ENCODE peak calls at places on chromosomes 16 and 17, in seven cellular contexts. V, B, M, N, S, U and D are unnamed samples.

GRCh38 chr16:28820016-28820415 is 2.8 kb upstream of the ATXN2L start:
- DNase-seq in S (no peak), U (no peak), N (no peak), M (no peak), B (peak; percentile 61), V (no peak), D (no peak)

GRCh38 chr17:81315885-81316391 is 20.8 kb upstream of the SLC38A10 start:
- DNase-seq in N (no peak), B (no peak), M (no peak), S (no peak), U (no peak), V (no peak), D (peak; percentile 79)

GRCh38 chr17:19573075-19573474 is 39.4 kb downstream of the SLC47A1 start:
- DNase-seq in B (no peak), V (no peak), U (no peak), N (no peak), S (no peak), M (no peak), D (no peak)

GRCh38 chr16:2150418-2151187 is 2.2 kb downstream of the RAB26 start:
- DNase-seq in S (peak; percentile 59), B (no peak), V (peak; percentile 64), U (no peak), M (no peak), N (no peak), D (peak; percentile 64)

GRCh38 chr17:67441052-67441738 is 64.1 kb downstream of the PITPNC1 start:
- DNase-seq in M (peak; percentile 64), U (no peak), N (no peak), V (no peak), B (no peak), S (no peak), D (peak; percentile 44)

GRCh38 chr17:43907425-43907981 is at the start of gene MPP2:
- DNase-seq in M (peak; percentile 55), V (peak; percentile 86), U (peak; percentile 68), B (peak; percentile 92), N (no peak), S (peak; percentile 73), D (peak; percentile 88)

GRCh38 chr16:8678068-8678927 is 3.9 kb downstream of the ABAT start:
- DNase-seq in M (no peak), V (no peak), N (no peak), U (no peak), B (no peak), S (no peak), D (no peak)

GRCh38 chr17:46771601-46772012 is 46.9 kb downstream of the WNT3 start:
- DNase-seq in V (peak; percentile 92), M (no peak), S (peak; percentile 26), U (no peak), B (no peak), N (no peak), D (peak; percentile 92)

GRCh38 chr17:6212766-6213165 is 142.6 kb downstream of the WSCD1 start:
- DNase-seq in V (no peak), U (no peak), S (no peak), B (no peak), N (no peak), M (no peak), D (no peak)

GRCh38 chr17:33335491-33336173 is 42.5 kb upstream of the ASIC2 start:
- DNase-seq in V (no peak), U (no peak), M (no peak), B (no peak), N (no peak), S (no peak), D (no peak)

GRCh38 chr17:35127751-35128514 is 6.5 kb downstream of the FNDC8 start:
- DNase-seq in N (no peak), S (no peak), M (no peak), U (no peak), B (peak; percentile 68), V (no peak), D (no peak)

GRCh38 chr16:24538756-24539294 is 541 bp upstream of the RBBP6 start:
- DNase-seq in U (no peak), N (no peak), B (no peak), S (peak; percentile 67), V (no peak), M (no peak), D (peak; percentile 62)

GRCh38 chr16:52584354-52584840 is 37.5 kb upstream of the TOX3 start:
- DNase-seq in M (no peak), U (no peak), B (no peak), V (no peak), N (no peak), S (no peak), D (no peak)

GRCh38 chr17:59361916-59362810 is 30.7 kb downstream of the YPEL2 start:
- DNase-seq in N (no peak), B (peak; percentile 58), S (no peak), V (no peak), M (peak; percentile 78), U (no peak), D (no peak)

GRCh38 chr17:10135539-10136257 is 62.7 kb downstream of the GAS7 start:
- DNase-seq in B (peak; percentile 89), N (no peak), S (peak; percentile 34), M (no peak), V (no peak), U (no peak), D (no peak)

GRCh38 chr16:11346700-11347319 is 1.6 kb downstream of the RMI2 start:
- DNase-seq in S (no peak), M (no peak), N (no peak), U (no peak), B (no peak), V (no peak), D (no peak)

GRCh38 chr16:11348737-11349598 is 3.7 kb downstream of the RMI2 start:
- DNase-seq in M (no peak), N (no peak), V (no peak), B (no peak), U (no peak), S (no peak), D (no peak)

GRCh38 chr16:11347831-11348230 is 2.6 kb downstream of the RMI2 start:
- DNase-seq in V (no peak), N (no peak), M (no peak), S (no peak), B (no peak), U (no peak), D (no peak)

GRCh38 chr16:11350531-11351335 is 5.5 kb downstream of the RMI2 start:
- DNase-seq in B (no peak), M (no peak), N (no peak), S (no peak), U (no peak), V (peak; percentile 44), D (no peak)

GRCh38 chr16:11349599-11350276 is 4.5 kb downstream of the RMI2 start:
- DNase-seq in U (peak; percentile 81), S (peak; percentile 63), V (no peak), M (peak; percentile 31), B (peak; percentile 88), N (no peak), D (peak; percentile 74)
- TF ChIP-seq POLR2AphosphoS5 in U (peak; percentile 92), S (peak; percentile 43), V (no peak), M (no peak), B (peak; percentile 41), N (peak; percentile 76), D (peak; percentile 62)

DNA sequence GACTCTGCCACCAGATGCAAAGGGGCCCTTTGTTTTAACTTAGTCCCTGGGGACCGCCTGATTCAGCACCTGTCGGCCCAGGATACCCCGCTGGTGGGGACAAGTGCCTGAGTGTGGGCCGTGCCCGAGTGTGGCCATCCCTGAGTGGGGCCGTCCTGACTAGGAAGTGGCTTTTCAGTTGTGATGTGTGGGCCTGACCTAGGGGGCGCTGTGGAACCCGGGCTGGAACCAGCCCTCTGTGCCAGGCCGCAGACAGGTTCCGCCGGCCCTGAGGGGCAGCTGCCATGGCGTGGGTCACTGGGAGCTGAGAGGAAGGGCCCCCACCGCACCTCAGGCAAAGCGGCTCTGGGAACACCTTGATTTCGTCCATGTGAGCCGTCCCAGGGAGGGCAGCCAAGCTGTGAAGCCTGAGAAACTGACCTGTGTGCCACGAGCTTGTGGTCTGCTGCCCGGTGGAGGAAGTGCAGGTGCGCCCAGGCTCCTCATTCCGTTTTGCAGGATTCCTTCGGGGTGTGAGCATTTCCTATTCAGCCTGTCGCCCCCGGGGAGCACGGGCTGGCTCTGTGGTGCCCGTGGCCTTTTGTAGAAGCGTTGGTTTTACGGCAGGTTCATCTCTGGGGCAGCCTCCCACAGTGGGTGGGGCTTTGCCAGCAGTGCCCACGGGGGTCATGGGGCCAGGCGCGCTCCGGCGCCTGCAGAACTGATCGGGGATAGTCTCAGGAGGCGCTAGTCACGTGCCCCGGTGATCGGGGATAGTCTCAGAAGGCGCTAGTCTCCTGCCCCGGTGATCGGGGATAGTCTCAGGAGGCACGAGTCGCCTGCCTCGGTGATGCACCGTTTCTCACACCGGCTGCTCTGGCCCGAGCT is 5.3 kb downstream of the RPL13 start:
- DNase-seq in N (no peak), M (peak; percentile 57), U (peak; percentile 27), V (peak; percentile 84), B (no peak), S (peak; percentile 70), D (no peak)
- H3K4me1 ChIP-seq in N (peaks cover 51% of the 10 kb centered on the region), M (peaks cover 42% of the 10 kb centered on the region), U (peaks cover 15% of the 10 kb centered on the region), V (peaks cover 44% of the 10 kb centered on the region), B (peaks cover 45% of the 10 kb centered on the region), S (peaks cover 56% of the 10 kb centered on the region), D (peaks cover 50% of the 10 kb centered on the region)

GRCh38 chr16:12917653-12918052 is 16.3 kb downstream of the SHISA9 start:
- DNase-seq in B (no peak), U (no peak), S (no peak), V (no peak), M (no peak), N (no peak), D (no peak)

GRCh38 chr16:12917246-12917645 is 15.8 kb downstream of the SHISA9 start:
- DNase-seq in B (no peak), U (no peak), V (no peak), S (no peak), M (no peak), N (no peak), D (no peak)

GRCh38 chr16:12925026-12925425 is 23.6 kb downstream of the SHISA9 start:
- DNase-seq in U (no peak), N (no peak), B (no peak), V (no peak), M (no peak), S (no peak), D (no peak)

GRCh38 chr16:12920739-12921138 is 19.3 kb downstream of the SHISA9 start:
- DNase-seq in N (no peak), M (no peak), V (no peak), B (no peak), S (no peak), U (no peak), D (no peak)
- TF ChIP-seq CTCF in N (no peak), M (no peak), V (no peak), B (no peak), S (no peak), U (no peak), D (no peak)

GRCh38 chr16:66085651-66086050 is 280.8 kb upstream of the CDH5 start:
- DNase-seq in U (no peak), N (no peak), S (no peak), B (no peak), M (no peak), V (no peak), D (no peak)

GRCh38 chr16:66093217-66093616 is 273.3 kb upstream of the CDH5 start:
- DNase-seq in S (no peak), U (no peak), V (no peak), N (no peak), B (no peak), M (no peak), D (no peak)

GRCh38 chr16:66087308-66087707 is 279.2 kb upstream of the CDH5 start:
- DNase-seq in B (no peak), V (no peak), U (no peak), M (no peak), S (no peak), N (no peak), D (no peak)

GRCh38 chr16:66095676-66096075 is 270.8 kb upstream of the CDH5 start:
- DNase-seq in M (no peak), N (no peak), B (no peak), U (no peak), V (no peak), S (no peak), D (no peak)

GRCh38 chr16:66091462-66091861 is 275.0 kb upstream of the CDH5 start:
- DNase-seq in U (no peak), N (no peak), S (no peak), V (no peak), M (no peak), B (no peak), D (no peak)
- TF ChIP-seq POLR2AphosphoS5 in U (no peak), N (no peak), S (no peak), V (no peak), M (no peak), B (no peak), D (no peak)